ENCODE peak calls at places on chromosomes 6 and 20, in eight cellular contexts. B, L, W, C, Y, N, M and U are unnamed samples.

GRCh38 chr6:47483853-47484546 is 6.4 kb downstream of the CD2AP start:
- DNase-seq in B (no peak), L (peak; percentile 63), W (no peak), C (peak; percentile 73), Y (no peak), N (no peak), M (no peak), U (peak; percentile 71)

GRCh38 chr6:27863962-27864905 is 48.0 kb downstream of the OR2B2 start:
- DNase-seq in B (peak; percentile 56), L (peak; percentile 31), W (no peak), C (peak; percentile 51), Y (no peak), N (no peak), M (no peak), U (peak; percentile 48)

GRCh38 chr20:50728981-50729874 is 2.2 kb upstream of the PARD6B start:
- DNase-seq in B (no peak), L (peak; percentile 31), W (no peak), C (peak; percentile 63), Y (no peak), N (no peak), M (no peak), U (peak; percentile 26)

GRCh38 chr6:156778615-156779205 is 1.5 kb downstream of the ARID1B start:
- DNase-seq in B (peak; percentile 79), L (peak; percentile 56), W (peak; percentile 38), C (peak; percentile 47), Y (peak; percentile 72), N (peak; percentile 29), M (peak; percentile 45), U (peak; percentile 33)

GRCh38 chr6:154247119-154247814 is 109.3 kb downstream of the IPCEF1 start:
- DNase-seq in B (no peak), L (no peak), W (no peak), C (no peak), Y (peak; percentile 19), N (no peak), M (no peak), U (no peak)

GRCh38 chr6:159328052-159328451 is 158.9 kb downstream of the FNDC1 start:
- DNase-seq in B (no peak), L (no peak), W (no peak), C (no peak), Y (no peak), N (no peak), M (no peak), U (no peak)

GRCh38 chr6:3484240-3484639 is 27.4 kb upstream of the SLC22A23 start:
- DNase-seq in B (no peak), L (peak; percentile 71), W (no peak), C (peak; percentile 86), Y (no peak), N (no peak), M (no peak), U (peak; percentile 78)

GRCh38 chr6:157892363-157892878 is 69.4 kb downstream of the SNX9 start:
- DNase-seq in B (no peak), L (no peak), W (no peak), C (no peak), Y (no peak), N (no peak), M (no peak), U (no peak)

GRCh38 chr6:159062564-159062945 is 17.8 kb upstream of the TAGAP start:
- DNase-seq in B (no peak), L (no peak), W (no peak), C (no peak), Y (no peak), N (no peak), M (no peak), U (no peak)

GRCh38 chr20:57685134-57685851 is 24.5 kb downstream of the PMEPA1 start:
- DNase-seq in B (no peak), L (no peak), W (no peak), C (no peak), Y (peak; percentile 57), N (no peak), M (peak; percentile 59), U (no peak)

GRCh38 chr6:117404548-117404947 is 21.2 kb downstream of the ROS1 start:
- DNase-seq in B (no peak), L (no peak), W (no peak), C (peak; percentile 33), Y (no peak), N (no peak), M (no peak), U (no peak)

GRCh38 chr20:33554914-33555420 is 65.1 kb downstream of the CBFA2T2 start:
- DNase-seq in B (no peak), L (peak; percentile 91), W (peak; percentile 66), C (peak; percentile 97), Y (peak; percentile 97), N (peak; percentile 23), M (peak; percentile 49), U (peak; percentile 95)

GRCh38 chr6:30862156-30862875 is 22.0 kb upstream of the DDR1 start:
- DNase-seq in B (no peak), L (no peak), W (no peak), C (no peak), Y (no peak), N (no peak), M (no peak), U (no peak)

GRCh38 chr6:89999154-89999553 is 104.9 kb downstream of the GJA10 start:
- DNase-seq in B (no peak), L (peak; percentile 10), W (peak; percentile 23), C (no peak), Y (peak; percentile 98), N (no peak), M (no peak), U (peak; percentile 80)

GRCh38 chr6:133767571-133767970 is 121.3 kb upstream of the TCF21 start:
- DNase-seq in B (no peak), L (no peak), W (no peak), C (peak; percentile 57), Y (no peak), N (no peak), M (no peak), U (peak; percentile 74)

GRCh38 chr6:111552999-111553398 is 52.7 kb downstream of the TRAF3IP2 start:
- DNase-seq in B (no peak), L (no peak), W (no peak), C (no peak), Y (peak; percentile 73), N (no peak), M (no peak), U (no peak)

GRCh38 chr6:87378947-87379346 is 28.8 kb upstream of the CFAP206 start:
- DNase-seq in B (no peak), L (no peak), W (no peak), C (peak; percentile 18), Y (no peak), N (no peak), M (no peak), U (no peak)

GRCh38 chr6:33772114-33772830 is 16.7 kb downstream of the LEMD2 start:
- DNase-seq in B (no peak), L (peak; percentile 53), W (no peak), C (peak; percentile 45), Y (no peak), N (no peak), M (no peak), U (no peak)

GRCh38 chr6:155882527-155883333 is 427.1 kb upstream of the NOX3 start:
- DNase-seq in B (no peak), L (no peak), W (no peak), C (no peak), Y (no peak), N (no peak), M (no peak), U (no peak)

GRCh38 chr6:147106759-147107401 is 97.3 kb upstream of the STXBP5 start:
- DNase-seq in B (no peak), L (peak; percentile 30), W (no peak), C (peak; percentile 60), Y (no peak), N (no peak), M (no peak), U (peak; percentile 66)

GRCh38 chr20:33589059-33589458 is 73.1 kb upstream of the C20orf144 start:
- DNase-seq in B (no peak), L (no peak), W (no peak), C (no peak), Y (no peak), N (no peak), M (no peak), U (no peak)

GRCh38 chr20:32623667-32624157 is 38.6 kb upstream of the NOL4L start:
- DNase-seq in B (no peak), L (no peak), W (no peak), C (no peak), Y (peak; percentile 24), N (no peak), M (no peak), U (no peak)

GRCh38 chr6:21826031-21826430 is 232.5 kb downstream of the SOX4 start:
- DNase-seq in B (no peak), L (no peak), W (no peak), C (peak; percentile 33), Y (no peak), N (no peak), M (no peak), U (no peak)

GRCh38 chr20:7505152-7505834 is 435.0 kb downstream of the HAO1 start:
- DNase-seq in B (no peak), L (no peak), W (no peak), C (no peak), Y (no peak), N (no peak), M (no peak), U (no peak)

GRCh38 chr20:53776858-53777257 is 183.2 kb upstream of the ZNF217 start:
- DNase-seq in B (no peak), L (no peak), W (no peak), C (no peak), Y (no peak), N (no peak), M (no peak), U (no peak)

GRCh38 chr6:37878150-37878710 is 58.7 kb downstream of the ZFAND3 start:
- DNase-seq in B (no peak), L (peak; percentile 21), W (peak; percentile 10), C (no peak), Y (no peak), N (no peak), M (no peak), U (no peak)

GRCh38 chr6:141809901-141810300 is 322.8 kb upstream of the GJE1 start:
- DNase-seq in B (no peak), L (peak; percentile 70), W (no peak), C (peak; percentile 60), Y (no peak), N (no peak), M (no peak), U (peak; percentile 6)

GRCh38 chr6:9405369-9405768 is 970.0 kb upstream of the SLC35B3 start:
- DNase-seq in B (no peak), L (peak; percentile 75), W (no peak), C (peak; percentile 58), Y (no peak), N (no peak), M (no peak), U (peak; percentile 82)

GRCh38 chr20:5463007-5463686 is 146.4 kb upstream of the PROKR2 start:
- DNase-seq in B (no peak), L (no peak), W (no peak), C (no peak), Y (no peak), N (no peak), M (no peak), U (no peak)

GRCh38 chr6:43856005-43856765 is 86.2 kb downstream of the VEGFA start:
- DNase-seq in B (no peak), L (no peak), W (peak; percentile 51), C (peak; percentile 35), Y (no peak), N (no peak), M (peak; percentile 68), U (no peak)

GRCh38 chr20:61210862-61211261 is 41.2 kb upstream of the CDH4 start:
- DNase-seq in B (no peak), L (no peak), W (no peak), C (no peak), Y (no peak), N (no peak), M (no peak), U (peak; percentile 7)

GRCh38 chr20:25223179-25223661 is 24.7 kb upstream of the PYGB start:
- DNase-seq in B (peak; percentile 51), L (peak; percentile 98), W (peak; percentile 39), C (peak; percentile 97), Y (no peak), N (no peak), M (no peak), U (peak; percentile 74)

GRCh38 chr20:33372993-33373441 is 28.3 kb downstream of the CDK5RAP1 start:
- DNase-seq in B (no peak), L (no peak), W (no peak), C (peak; percentile 38), Y (no peak), N (no peak), M (no peak), U (peak; percentile 30)